ENCODE peak calls at places on chromosomes 6 and 20, in five cellular contexts. A is adipocyte; X is adrenal gland; G is CD4-positive, CD25-positive, alpha-beta regulatory T cell; Y is fibroblast of lung. S is an unnamed sample. For H3K4me1, the result is how much of the 10 kb centered on the place peaks cover.

GRCh38 chr6:57064809-57065208 is 18.3 kb downstream of the KIAA1586 start:
- DNase-seq in A (peak), X (no peak), G (no peak), Y (peak), S (no peak)

GRCh38 chr6:135231469-135231844 is 50.3 kb downstream of the MYB start:
- DNase-seq in A (peak), X (no peak), G (no peak), Y (peak), S (no peak)

GRCh38 chr6:10555625-10556309 is 34.6 kb downstream of the GCNT2 start:
- DNase-seq in A (peak), X (peak), G (no peak), Y (peak), S (peak)

GRCh38 chr6:163460307-163460782 is 45.8 kb downstream of the QKI start:
- DNase-seq in A (peak), X (no peak), G (peak), Y (peak), S (no peak)

GRCh38 chr20:63698739-63699465 is 2.5 kb downstream of the TNFRSF6B start:
- DNase-seq in A (peak), X (peak), G (no peak), Y (peak), S (no peak)

GRCh38 chr6:38755207-38755606 is 40.1 kb downstream of the DNAH8 start:
- DNase-seq in A (no peak), X (no peak), G (no peak), Y (no peak), S (no peak)

GRCh38 chr6:136063095-136063494 is 187.0 kb downstream of the MTFR2 start:
- DNase-seq in A (no peak), X (no peak), G (no peak), Y (peak), S (no peak)

GRCh38 chr6:143678980-143679379 is 1.2 kb downstream of the PHACTR2 start:
- DNase-seq in A (peak), X (no peak), G (no peak), Y (no peak), S (no peak)

GRCh38 chr6:34305982-34306702 is 57.3 kb upstream of the SMIM29 start:
- DNase-seq in A (no peak), X (no peak), G (no peak), Y (peak), S (no peak)

GRCh38 chr6:28771401-28772267 is 152.2 kb downstream of the TRIM27 start:
- DNase-seq in A (no peak), X (no peak), G (no peak), Y (no peak), S (no peak)

GRCh38 chr6:111846061-111846460 is 27.2 kb downstream of the FYN start:
- DNase-seq in A (no peak), X (no peak), G (no peak), Y (no peak), S (no peak)
- H3K4me1 ChIP-seq in A (under half), X (under half), G (half or more), Y (under half), S (under half)

GRCh38 chr6:6861995-6862394 is 245.8 kb upstream of the RREB1 start:
- DNase-seq in A (no peak), X (no peak), G (no peak), Y (no peak), S (no peak)

GRCh38 chr6:6866656-6867390 is 240.9 kb upstream of the RREB1 start:
- DNase-seq in A (no peak), X (no peak), G (no peak), Y (no peak), S (no peak)

GRCh38 chr6:6861346-6861745 is 246.4 kb upstream of the RREB1 start:
- DNase-seq in A (no peak), X (no peak), G (no peak), Y (no peak), S (no peak)

GRCh38 chr6:6865601-6866000 is 242.2 kb upstream of the RREB1 start:
- DNase-seq in A (no peak), X (no peak), G (no peak), Y (no peak), S (no peak)

GRCh38 chr6:6863957-6864639 is 243.7 kb upstream of the RREB1 start:
- DNase-seq in A (no peak), X (no peak), G (no peak), Y (no peak), S (no peak)
- H3K4me1 ChIP-seq in A (under half), X (under half), G (under half), Y (under half), S (under half)

GRCh38 chr6:125804264-125804663 is 13.5 kb downstream of the NCOA7 start:
- DNase-seq in A (no peak), X (no peak), G (no peak), Y (no peak), S (no peak)
- H3K4me1 ChIP-seq in A (under half), X (under half), G (under half), Y (under half), S (under half)

GRCh38 chr20:1805816-1806215 is 89.4 kb upstream of the SIRPA start:
- DNase-seq in A (no peak), X (no peak), G (no peak), Y (no peak), S (no peak)
- H3K4me1 ChIP-seq in A (under half), X (under half), G (under half), Y (under half), S (under half)

DNA sequence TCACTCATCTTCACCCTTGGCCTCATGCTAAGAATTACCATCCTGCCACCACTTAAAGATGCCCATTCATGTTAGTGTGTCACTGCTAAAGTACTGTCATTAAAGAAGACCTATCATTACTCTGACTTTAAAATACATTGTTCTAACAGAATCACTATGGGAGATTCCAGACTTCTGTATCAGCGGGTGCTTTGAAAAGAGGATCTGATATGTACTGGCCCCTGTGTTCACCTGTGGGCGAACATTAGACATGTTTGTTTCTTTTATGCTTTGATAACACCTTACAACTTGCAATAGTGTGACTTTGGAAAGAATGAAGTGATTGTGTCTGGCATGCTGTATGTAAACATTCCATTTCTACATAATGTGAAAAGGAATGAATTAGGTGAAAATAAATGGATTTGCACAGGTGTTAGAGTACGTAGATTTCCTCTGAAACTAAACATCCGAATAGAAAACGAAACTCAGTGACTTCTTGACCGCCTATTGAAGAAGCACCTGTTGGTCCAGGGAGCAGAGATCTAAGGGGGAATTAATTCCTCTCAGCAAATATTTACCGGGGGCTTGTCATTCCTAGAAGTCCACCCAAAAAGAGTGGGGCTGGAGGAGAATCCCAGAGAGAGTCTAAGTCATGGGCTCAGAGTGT is 132.3 kb downstream of the CARMIL1 start:
- DNase-seq in A (no peak), X (no peak), G (no peak), Y (no peak), S (no peak)
- H3K4me1 ChIP-seq in A (under half), X (under half), G (under half), Y (under half), S (under half)

DNA sequence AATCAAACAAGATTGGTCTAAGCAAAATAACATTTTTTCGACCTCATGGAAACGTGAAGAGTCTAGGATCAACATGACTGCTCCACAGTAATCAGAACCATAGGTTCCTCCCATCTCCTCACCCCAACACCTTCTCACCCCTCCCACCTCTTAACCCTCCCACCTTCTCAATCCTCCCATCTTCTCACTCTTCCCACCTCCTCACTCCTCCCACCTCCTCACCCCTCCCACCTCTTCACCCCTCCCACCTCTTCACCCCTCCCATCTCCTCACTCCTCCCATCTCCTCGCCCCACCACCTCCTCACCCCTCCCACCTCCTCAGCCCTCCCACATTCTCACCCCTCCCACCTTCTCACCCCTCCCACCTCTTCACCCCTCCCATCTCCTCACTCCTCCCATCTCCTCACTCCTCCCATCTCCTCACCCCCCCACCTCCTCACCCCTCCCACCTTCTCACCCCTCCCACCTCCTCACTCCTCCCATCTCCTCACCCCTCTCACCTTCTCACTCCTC is 567.4 kb downstream of the C6orf118 start:
- DNase-seq in A (no peak), X (no peak), G (no peak), Y (no peak), S (no peak)
- H3K4me1 ChIP-seq in A (under half), X (under half), G (under half), Y (under half), S (under half)